ENCODE peak calls at places on chromosomes 13 and 19, in six cellular contexts. Z is right lobe of liver, K is thyroid gland, C is spleen, S is lower leg skin, M is uterus. N is an unnamed sample.

GRCh38 chr19:14560776-14561108 is 11.1 kb downstream of the NDUFB7 start:
- DNase-seq in Z (no peak), K (no peak), C (no peak), S (no peak), M (no peak), N (no peak)

GRCh38 chr13:97749174-97749573 is 204.3 kb upstream of the IPO5 start:
- DNase-seq in Z (no peak), K (no peak), C (no peak), S (no peak), M (no peak), N (peak)

GRCh38 chr19:570315-570714 is 2.1 kb upstream of the BSG start:
- DNase-seq in Z (peak), K (no peak), C (no peak), S (no peak), M (no peak), N (no peak)

GRCh38 chr19:1244693-1245451 is 3.3 kb downstream of the ATP5F1D start:
- DNase-seq in Z (peak), K (peak), C (peak), S (peak), M (peak), N (peak)

GRCh38 chr13:24153979-24154378 is 6.5 kb upstream of the SPATA13 start:
- DNase-seq in Z (no peak), K (no peak), C (no peak), S (no peak), M (no peak), N (no peak)

GRCh38 chr19:34808566-34808965 is 35.6 kb upstream of the ZNF599 start:
- DNase-seq in Z (no peak), K (no peak), C (no peak), S (no peak), M (no peak), N (peak)

GRCh38 chr13:85725433-85725832 is 73.8 kb downstream of the SLITRK6 start:
- DNase-seq in Z (no peak), K (no peak), C (no peak), S (no peak), M (no peak), N (no peak)

GRCh38 chr13:113647351-113648217 is 10.4 kb downstream of the ATP4B start:
- DNase-seq in Z (peak), K (peak), C (peak), S (peak), M (peak), N (peak)

GRCh38 chr13:81987159-81987558 is 1646.2 kb upstream of the SPRY2 start:
- DNase-seq in Z (no peak), K (no peak), C (no peak), S (no peak), M (no peak), N (no peak)

GRCh38 chr19:2495130-2495641 is 19.3 kb downstream of the GADD45B start:
- DNase-seq in Z (peak), K (peak), C (peak), S (peak), M (peak), N (peak)

GRCh38 chr13:97234742-97235141 is 12.6 kb downstream of the MBNL2 start:
- DNase-seq in Z (no peak), K (no peak), C (no peak), S (no peak), M (no peak), N (no peak)

GRCh38 chr13:67119481-67119883 is 110.7 kb downstream of the PCDH9 start:
- DNase-seq in Z (no peak), K (no peak), C (no peak), S (no peak), M (no peak), N (peak)

GRCh38 chr19:19120308-19121156 is 17.7 kb downstream of the TMEM161A start:
- DNase-seq in Z (peak), K (no peak), C (no peak), S (no peak), M (peak), N (no peak)

GRCh38 chr19:30341646-30342201 is 30.5 kb upstream of the ZNF536 start:
- DNase-seq in Z (no peak), K (no peak), C (no peak), S (no peak), M (no peak), N (no peak)

GRCh38 chr13:95480131-95480545 is 72.4 kb upstream of the CLDN10 start:
- DNase-seq in Z (no peak), K (no peak), C (no peak), S (no peak), M (no peak), N (no peak)

GRCh38 chr19:29487432-29487831 is 38.4 kb upstream of the VSTM2B start:
- DNase-seq in Z (no peak), K (no peak), C (peak), S (peak), M (no peak), N (no peak)

GRCh38 chr13:73993661-73994060 is 140.5 kb downstream of the KLF12 start:
- DNase-seq in Z (no peak), K (no peak), C (no peak), S (no peak), M (no peak), N (no peak)

GRCh38 chr19:55667958-55668357 is 7.1 kb upstream of the EPN1 start:
- DNase-seq in Z (no peak), K (no peak), C (no peak), S (no peak), M (no peak), N (no peak)

GRCh38 chr19:2054763-2055162 is 3.7 kb upstream of the MKNK2 start:
- DNase-seq in Z (peak), K (no peak), C (peak), S (no peak), M (no peak), N (no peak)

GRCh38 chr19:2761309-2761677 is 21.5 kb upstream of the SLC39A3 start:
- DNase-seq in Z (no peak), K (no peak), C (no peak), S (no peak), M (no peak), N (no peak)

GRCh38 chr19:31112158-31112557 is 237.1 kb downstream of the TSHZ3 start:
- DNase-seq in Z (no peak), K (no peak), C (no peak), S (peak), M (no peak), N (no peak)

GRCh38 chr13:86601351-86601750 is 802.1 kb upstream of the SLITRK6 start:
- DNase-seq in Z (no peak), K (no peak), C (no peak), S (no peak), M (no peak), N (no peak)

GRCh38 chr13:93522486-93522885 is 295.9 kb downstream of the GPC6 start:
- DNase-seq in Z (no peak), K (no peak), C (no peak), S (no peak), M (no peak), N (no peak)

GRCh38 chr19:4057913-4058695 is 8.6 kb downstream of the ZBTB7A start:
- DNase-seq in Z (peak), K (peak), C (peak), S (peak), M (peak), N (peak)

GRCh38 chr13:73903561-73903960 is 230.6 kb downstream of the KLF12 start:
- DNase-seq in Z (no peak), K (no peak), C (no peak), S (no peak), M (no peak), N (no peak)

GRCh38 chr13:93169980-93170379 is 56.6 kb upstream of the GPC6 start:
- DNase-seq in Z (no peak), K (no peak), C (no peak), S (no peak), M (no peak), N (peak)

DNA sequence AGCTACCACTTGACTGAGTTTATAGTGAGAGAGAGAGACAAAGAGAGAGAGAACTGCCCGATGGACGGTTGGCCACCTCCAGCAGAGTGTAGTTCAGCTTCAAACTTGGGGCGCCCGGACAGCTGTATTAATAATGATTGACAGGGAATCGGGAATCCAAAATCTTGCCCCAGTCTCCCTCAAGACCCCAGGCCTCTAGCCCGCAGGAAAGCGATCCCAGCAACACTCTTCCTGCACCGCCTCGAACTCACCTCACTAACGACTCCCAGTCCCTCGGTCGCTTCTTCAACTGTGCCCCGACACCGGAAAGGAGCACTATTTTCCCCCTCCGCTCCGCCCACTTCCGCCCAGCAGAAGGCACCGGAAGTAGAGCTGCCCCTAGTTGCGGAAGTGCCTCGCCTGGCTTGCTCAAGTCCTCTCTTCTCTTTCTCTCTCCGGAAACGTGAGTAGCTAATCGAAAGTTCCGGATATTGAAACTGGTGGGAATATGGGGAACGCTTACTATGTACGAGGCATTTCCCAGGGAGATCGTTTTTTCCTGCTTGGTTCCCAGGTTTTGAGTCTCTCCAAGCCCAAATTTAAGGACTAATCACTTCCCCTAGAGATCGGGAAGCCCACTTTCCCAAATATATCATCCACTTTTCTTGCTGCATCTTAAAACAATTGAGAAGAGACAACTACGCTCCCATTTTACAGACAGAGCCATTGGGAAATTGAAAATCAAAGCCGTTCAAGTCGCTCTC is at the start of gene NOSIP:
- DNase-seq in Z (peak), K (peak), C (peak), S (peak), M (peak), N (peak)
- TF ChIP-seq POLR2A in Z (peak), K (no peak), C (peak), S (peak), M (peak), N (peak)

GRCh38 chr13:109768176-109768575 is 18.2 kb downstream of the IRS2 start:
- DNase-seq in Z (no peak), K (no peak), C (no peak), S (no peak), M (no peak), N (no peak)
- TF ChIP-seq POLR2A in Z (no peak), K (no peak), C (no peak), S (no peak), M (no peak), N (no peak)

GRCh38 chr13:21799671-21800070 is 128.8 kb downstream of the FGF9 start:
- DNase-seq in Z (no peak), K (no peak), C (no peak), S (no peak), M (no peak), N (no peak)
- TF ChIP-seq POLR2A in Z (no peak), K (no peak), C (no peak), S (no peak), M (no peak), N (no peak)

GRCh38 chr13:80515296-80515695 is 174.4 kb upstream of the SPRY2 start:
- DNase-seq in Z (no peak), K (no peak), C (no peak), S (no peak), M (no peak), N (no peak)
- TF ChIP-seq POLR2A in Z (no peak), K (no peak), C (no peak), S (no peak), M (no peak), N (no peak)

GRCh38 chr19:16283103-16283469 is 41.5 kb upstream of the KLF2 start:
- DNase-seq in Z (no peak), K (no peak), C (no peak), S (no peak), M (no peak), N (no peak)
- TF ChIP-seq POLR2A in Z (no peak), K (no peak), C (no peak), S (no peak), M (no peak), N (no peak)

DNA sequence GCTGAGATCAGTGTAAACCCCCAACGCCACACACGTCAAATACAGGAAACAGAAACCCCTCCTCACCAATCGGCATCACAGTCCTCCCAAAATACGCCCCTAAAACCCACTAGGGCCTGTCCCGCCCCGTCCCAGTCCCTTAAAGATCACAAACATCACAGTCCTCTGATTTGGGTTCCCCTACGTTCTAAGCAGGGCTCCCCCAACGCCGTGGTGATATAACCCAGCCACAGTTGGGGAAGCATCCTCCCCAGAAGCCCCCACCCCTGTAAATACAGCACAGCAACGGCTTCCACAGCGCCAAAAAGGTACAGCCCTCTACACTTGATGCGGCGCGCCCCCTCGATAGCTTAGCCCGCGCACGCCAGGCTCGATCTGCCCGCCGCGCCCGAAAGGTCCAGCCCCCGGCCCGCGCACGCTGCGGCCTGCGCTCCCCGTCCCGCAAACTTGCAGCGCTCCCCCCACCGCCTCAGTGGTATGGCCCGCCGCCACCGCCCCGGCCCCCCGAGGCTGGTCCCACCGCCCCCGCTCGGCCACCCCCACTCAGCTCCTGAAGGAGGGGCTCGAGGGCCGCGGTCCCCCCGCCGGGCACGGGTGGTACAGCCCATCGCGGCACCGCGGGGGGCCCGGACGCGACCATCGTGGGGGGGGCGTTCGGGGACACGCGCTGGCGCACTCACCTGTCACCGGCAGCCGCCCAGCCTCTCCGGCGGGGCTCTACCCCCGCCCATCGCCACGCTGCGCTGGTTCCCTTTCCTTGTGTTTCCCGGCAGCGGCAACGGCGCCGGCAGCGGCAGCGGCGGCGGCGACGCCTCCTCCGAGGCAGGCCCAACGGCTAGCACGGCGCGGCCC is at the start of gene AKT2:
- DNase-seq in Z (no peak), K (peak), C (peak), S (no peak), M (no peak), N (peak)
- TF ChIP-seq POLR2A in Z (no peak), K (no peak), C (no peak), S (no peak), M (no peak), N (peak)